ENCODE peak calls at places on chromosomes 2 and 18, in five cellular contexts. G is HepG2, E is K562, H is SK-N-SH, D is HCT116. U is an unnamed sample.

GRCh38 chr2:208363485-208363884 is 43.1 kb upstream of the PTH2R start:
- DNase-seq in G (no peak), E (no peak), D (no peak), H (no peak), U (no peak)

GRCh38 chr2:234026111-234026510 is 24.4 kb upstream of the SPP2 start:
- DNase-seq in D (no peak), E (no peak), H (no peak), G (no peak), U (no peak)

GRCh38 chr18:50183556-50183955 is 11.4 kb downstream of the MYO5B start:
- DNase-seq in E (peak; percentile 35), D (peak; percentile 46), H (no peak), G (peak; percentile 25), U (peak; percentile 91)

GRCh38 chr2:172098287-172098649 is 4.4 kb downstream of the DLX2 start:
- DNase-seq in D (no peak), E (peak; percentile 16), G (no peak), H (peak; percentile 16), U (no peak)

GRCh38 chr2:8625399-8626283 is 56.2 kb upstream of the ID2 start:
- DNase-seq in H (no peak), D (no peak), G (peak; percentile 96), E (no peak), U (no peak)

GRCh38 chr2:238169021-238169707 is 10.4 kb downstream of the ERFE start:
- DNase-seq in H (peak; percentile 19), D (no peak), E (no peak), G (no peak), U (no peak)

GRCh38 chr2:52934354-52934898 is 833.2 kb upstream of the CHAC2 start:
- DNase-seq in D (peak; percentile 91), E (no peak), H (no peak), G (peak; percentile 2), U (no peak)

GRCh38 chr2:231682546-231683291 is 25.6 kb upstream of the PTMA start:
- DNase-seq in H (peak; percentile 68), D (no peak), G (no peak), E (no peak), U (no peak)

GRCh38 chr2:64975232-64975791 is 13.9 kb upstream of the SLC1A4 start:
- DNase-seq in D (peak; percentile 40), E (no peak), H (no peak), G (peak; percentile 88), U (peak; percentile 27)

GRCh38 chr2:238164906-238165287 is 6.1 kb downstream of the ERFE start:
- DNase-seq in E (no peak), D (no peak), H (peak; percentile 21), G (no peak), U (no peak)

GRCh38 chr2:120431386-120432292 is 85.7 kb downstream of the INHBB start:
- DNase-seq in G (no peak), E (no peak), H (no peak), D (no peak), U (no peak)

GRCh38 chr2:156333274-156333950 is 891 bp upstream of the NR4A2 start:
- DNase-seq in H (no peak), G (no peak), E (peak; percentile 80), D (no peak), U (no peak)

GRCh38 chr2:107187870-107188269 is 301.9 kb upstream of the ST6GAL2 start:
- DNase-seq in D (no peak), E (no peak), H (no peak), G (no peak), U (no peak)

GRCh38 chr18:11565716-11566115 is 43.7 kb upstream of the SLC35G4 start:
- DNase-seq in G (no peak), H (no peak), D (no peak), E (no peak), U (no peak)

GRCh38 chr18:47997338-47997780 is 66.9 kb upstream of the SMAD2 start:
- DNase-seq in H (no peak), D (no peak), G (no peak), E (peak; percentile 43), U (peak; percentile 30)

GRCh38 chr2:46329803-46330775 is 32.9 kb downstream of the EPAS1 start:
- DNase-seq in D (no peak), H (no peak), E (no peak), G (peak; percentile 67), U (no peak)

GRCh38 chr2:105062158-105062557 is 24.3 kb downstream of the MRPS9 start:
- DNase-seq in E (peak; percentile 75), D (no peak), H (no peak), G (no peak), U (no peak)
- TF ChIP-seq JUND in E (no peak), D (no peak), H (no peak), G (no peak), U (no peak)

GRCh38 chr18:63168287-63168686 is 151.3 kb downstream of the BCL2 start:
- DNase-seq in G (no peak), H (no peak), E (no peak), D (no peak), U (no peak)
- TF ChIP-seq JUND in G (no peak), H (no peak), E (no peak), D (no peak), U (no peak)

DNA sequence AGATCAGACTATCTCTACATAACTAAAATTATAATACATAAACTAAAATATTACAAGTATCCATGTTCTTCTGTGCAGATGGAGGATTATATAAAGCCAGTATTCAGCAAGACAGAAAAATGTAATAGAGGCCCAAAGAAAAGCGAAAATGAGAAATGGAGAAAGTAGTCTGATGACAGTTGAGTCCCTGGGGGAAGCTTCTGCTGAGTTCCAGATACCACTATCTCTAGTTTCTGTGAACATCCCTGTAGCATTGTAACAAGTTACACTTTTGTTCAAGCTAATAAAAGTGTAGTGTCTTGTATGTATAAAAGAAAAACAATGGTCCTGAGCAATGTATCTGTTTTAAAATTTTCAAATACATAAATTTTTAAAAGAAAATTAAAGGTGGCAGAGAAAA is 542.1 kb downstream of the LRRTM4 start:
- DNase-seq in D (no peak), G (no peak), E (no peak), H (no peak), U (no peak)
- TF ChIP-seq JUND in D (no peak), G (no peak), E (no peak), H (no peak), U (no peak)

DNA sequence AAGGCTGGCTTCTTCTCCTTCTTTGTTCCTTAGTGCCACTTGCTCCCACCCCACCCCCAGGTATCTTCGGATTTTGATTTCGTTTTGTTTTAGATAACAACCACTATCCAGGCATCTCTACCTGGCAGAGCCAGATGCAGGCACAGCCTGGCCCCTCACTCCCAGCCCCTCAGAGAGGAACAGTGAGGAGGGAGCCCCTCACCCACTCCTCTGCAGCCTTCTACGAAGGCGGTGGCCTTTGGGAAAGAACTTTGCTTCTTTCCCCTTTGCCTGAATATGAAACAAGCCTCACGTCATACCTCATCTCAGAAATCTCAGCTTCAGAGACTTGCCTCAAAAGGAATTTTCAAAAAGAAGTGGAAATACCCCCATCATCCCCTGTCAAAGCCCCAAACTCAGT is 6.3 kb upstream of the CYP26B1 start:
- DNase-seq in E (no peak), D (no peak), G (no peak), H (no peak), U (no peak)
- TF ChIP-seq JUND in E (no peak), D (no peak), G (no peak), H (no peak), U (no peak)

GRCh38 chr2:116922414-116922813 is 892.1 kb upstream of the DDX18 start:
- DNase-seq in E (no peak), H (no peak), D (no peak), G (no peak), U (no peak)
- TF ChIP-seq JUND in E (no peak), H (no peak), D (no peak), G (no peak), U (no peak)

DNA sequence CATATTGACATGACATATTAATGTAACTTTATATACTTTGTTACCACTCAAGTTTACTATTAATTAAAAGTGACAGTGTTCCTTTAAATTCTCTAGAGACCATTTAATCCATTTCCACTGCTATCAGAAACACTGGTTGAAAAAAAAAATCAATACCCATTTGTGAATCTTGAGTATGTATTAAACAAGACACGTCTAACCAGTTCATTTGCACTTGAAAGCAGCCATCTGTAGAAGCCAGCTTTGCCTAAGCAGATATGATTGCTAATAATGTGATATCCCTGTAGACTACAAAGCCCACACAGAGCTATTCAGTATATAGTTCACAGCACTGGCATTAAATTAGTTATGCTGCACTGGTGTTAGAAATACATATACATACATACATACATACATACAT is 111.8 kb upstream of the SP3 start:
- DNase-seq in E (no peak), G (no peak), H (no peak), D (no peak), U (no peak)
- TF ChIP-seq JUND in E (no peak), G (no peak), H (no peak), D (no peak), U (no peak)

GRCh38 chr2:4718777-4719176 is 973.4 kb upstream of the SOX11 start:
- DNase-seq in H (no peak), D (no peak), G (no peak), E (no peak), U (no peak)

DNA sequence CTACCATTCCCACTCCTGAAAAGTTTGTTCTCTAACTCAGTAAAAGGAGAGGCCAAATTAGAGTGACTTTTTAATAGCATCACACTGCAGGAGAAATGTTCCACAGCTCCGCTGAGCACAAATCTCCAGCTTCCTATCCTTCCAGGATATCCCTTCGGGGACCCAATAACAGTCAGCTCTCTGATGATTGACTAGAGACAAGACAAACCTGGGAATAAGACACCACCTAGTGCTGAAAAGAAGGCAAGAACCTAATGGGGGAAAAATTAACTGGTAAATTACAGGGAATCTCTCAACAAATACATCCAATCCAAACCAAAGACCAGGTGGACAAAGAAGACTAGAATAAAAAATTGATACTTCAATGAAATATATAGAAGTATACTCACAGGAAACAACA is 977.1 kb upstream of the SOX11 start:
- DNase-seq in D (no peak), H (no peak), E (no peak), G (no peak), U (peak; percentile 48)
- TF ChIP-seq JUND in D (no peak), H (no peak), E (no peak), G (no peak), U (no peak)

DNA sequence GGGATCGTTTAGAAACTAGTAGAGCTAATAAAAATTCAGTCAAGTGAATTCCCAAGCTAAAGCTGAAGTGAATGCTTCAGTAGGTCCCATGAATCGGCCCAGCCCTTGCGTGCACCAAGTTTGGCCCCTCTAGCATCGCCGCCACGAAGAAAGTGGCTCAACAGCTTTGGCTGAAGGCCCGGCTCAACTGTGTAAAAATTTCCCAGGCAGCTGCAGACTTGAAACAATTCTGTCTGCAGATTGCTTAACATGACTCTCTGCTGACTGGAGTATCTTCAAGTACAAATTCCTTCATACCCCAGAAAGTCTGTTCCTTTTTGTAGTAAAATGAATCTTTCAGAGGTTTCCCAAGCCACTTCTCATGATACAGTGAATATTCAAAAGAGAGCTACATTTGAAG is 32.7 kb downstream of the ALMS1 start:
- DNase-seq in G (no peak), E (no peak), H (no peak), D (no peak), U (no peak)
- TF ChIP-seq JUND in G (no peak), E (no peak), H (no peak), D (no peak), U (no peak)

GRCh38 chr2:168136392-168136977 is 110.9 kb downstream of the STK39 start:
- DNase-seq in G (peak; percentile 53), E (peak; percentile 38), D (peak; percentile 46), H (no peak), U (peak; percentile 57)
- TF ChIP-seq JUND in G (no peak), E (no peak), D (peak; percentile 11), H (no peak), U (no peak)